ENCODE peak calls at places on chromosomes 7 and 10, in six cellular contexts. N, X, W, J, H and F are unnamed samples.

GRCh38 chr10:23702977-23703414 is 264.1 kb downstream of the OTUD1 start:
- ATAC-seq in X (peak; percentile 82), N (peak; percentile 99), H (peak; percentile 81), J (peak; percentile 98), W (peak; percentile 98), F (peak; percentile 58)

GRCh38 chr7:54179321-54180029 is 362.7 kb upstream of the VSTM2A start:
- ATAC-seq in H (no peak), W (no peak), N (no peak), X (no peak), J (no peak), F (no peak)

GRCh38 chr10:26491934-26492333 is 53.8 kb downstream of the APBB1IP start:
- ATAC-seq in H (no peak), N (no peak), X (no peak), J (no peak), W (no peak), F (peak; percentile 54)

GRCh38 chr10:130686680-130687300 is 550.6 kb downstream of the GLRX3 start:
- ATAC-seq in H (peak; percentile 55), N (peak; percentile 47), X (no peak), J (peak; percentile 81), W (no peak), F (no peak)

GRCh38 chr10:59622320-59622901 is 87.2 kb downstream of the SLC16A9 start:
- ATAC-seq in W (peak; percentile 71), H (peak; percentile 89), J (peak; percentile 89), X (peak; percentile 60), N (peak; percentile 80), F (no peak)

GRCh38 chr7:25636168-25636567 is 407.9 kb upstream of the NPVF start:
- ATAC-seq in W (no peak), N (no peak), H (no peak), J (no peak), X (no peak), F (no peak)

GRCh38 chr10:132500781-132501415 is 36.7 kb upstream of the INPP5A start:
- ATAC-seq in W (no peak), X (no peak), H (no peak), N (no peak), J (no peak), F (no peak)

GRCh38 chr10:80538481-80539185 is 931 bp downstream of the SH2D4B start:
- ATAC-seq in H (no peak), W (no peak), X (no peak), N (no peak), J (no peak), F (no peak)

GRCh38 chr10:103746598-103746997 is 108.8 kb downstream of the SH3PXD2A start:
- ATAC-seq in J (no peak), N (no peak), W (no peak), X (no peak), H (no peak), F (no peak)

DNA sequence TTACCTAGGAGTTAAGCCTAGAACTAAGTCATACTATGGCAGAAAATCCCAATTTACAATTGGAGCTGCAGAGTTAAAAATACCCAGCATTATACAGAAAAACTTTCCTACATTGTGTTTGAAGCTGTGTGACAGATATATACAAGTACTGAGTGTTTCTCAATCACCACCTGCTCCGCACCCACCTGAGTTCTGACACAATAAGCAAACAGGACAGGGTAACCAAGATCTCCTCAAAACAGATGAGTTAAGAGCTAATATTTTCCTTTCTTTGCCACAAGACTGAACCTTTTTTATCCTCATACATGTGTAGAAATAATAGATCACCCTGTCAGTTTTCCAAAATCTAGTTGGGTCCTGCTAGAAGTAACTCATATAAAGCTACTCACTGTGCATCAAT is 186.3 kb downstream of the DOCK4 start:
- ATAC-seq in W (no peak), X (no peak), J (peak; percentile 69), H (no peak), N (no peak), F (no peak)
- TF ChIP-seq POLR2AphosphoS5 in W (no peak), X (no peak), J (no peak), H (no peak), N (no peak), F (no peak)

DNA sequence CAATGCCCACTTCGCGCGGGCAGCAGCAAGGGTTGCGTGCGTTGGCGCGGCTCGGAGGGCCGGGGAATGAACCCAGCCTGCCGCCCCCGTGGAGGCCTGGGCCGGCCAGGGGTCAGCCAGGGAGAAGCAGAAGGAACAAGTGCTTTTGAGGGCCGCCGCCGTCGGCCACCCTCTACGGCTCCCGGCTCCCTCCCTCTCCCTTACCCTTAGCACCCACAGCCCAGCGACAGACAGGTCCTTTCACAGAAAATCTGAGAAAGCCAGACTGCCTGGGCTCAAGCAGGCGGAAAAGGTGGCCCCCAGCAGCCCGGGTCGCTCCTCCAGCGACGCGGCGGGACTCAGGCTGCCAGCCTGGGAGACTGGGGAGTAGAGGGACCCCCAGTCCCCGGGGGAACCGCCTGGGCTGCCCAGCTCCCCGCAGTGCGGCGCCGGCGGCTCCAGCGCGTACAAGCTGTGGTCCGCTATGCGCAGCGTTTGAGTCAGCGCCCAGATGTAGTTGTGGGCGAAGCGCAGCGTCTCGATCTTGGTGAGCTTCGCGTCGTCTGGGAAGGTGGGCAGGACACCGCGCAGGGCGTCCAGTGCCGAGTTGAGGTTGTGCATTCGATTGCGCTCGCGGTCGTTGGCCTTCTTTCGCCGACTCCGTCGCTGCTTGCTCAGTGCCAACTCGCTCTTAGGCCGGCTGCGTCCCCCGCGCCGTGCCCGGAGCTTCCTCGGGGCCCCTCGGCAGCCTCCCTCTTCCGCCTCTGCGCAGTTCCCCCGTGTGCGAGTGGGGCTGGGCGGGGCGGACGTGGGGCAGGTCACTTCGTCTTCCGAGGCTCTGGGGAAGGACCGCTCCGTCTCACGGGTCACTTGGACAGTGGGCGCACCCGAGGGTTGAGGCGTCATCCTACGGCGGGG is 815 bp downstream of the NEUROG3 start:
- ATAC-seq in W (peak; percentile 17), N (no peak), X (no peak), J (no peak), H (no peak), F (no peak)
- TF ChIP-seq POLR2A in W (no peak), N (no peak), X (no peak), J (no peak), H (no peak), F (no peak)

GRCh38 chr7:95246935-95247370 is 77.4 kb downstream of the PON1 start:
- ATAC-seq in X (no peak), J (peak; percentile 80), N (peak; percentile 86), H (peak; percentile 89), W (peak; percentile 91), F (peak; percentile 57)
- H3K4me3 ChIP-seq in X (no peak overlapping the region), J (no peak overlapping the region), N (no peak overlapping the region), H (no peak overlapping the region), W (no peak overlapping the region), F (no peak overlapping the region)

DNA sequence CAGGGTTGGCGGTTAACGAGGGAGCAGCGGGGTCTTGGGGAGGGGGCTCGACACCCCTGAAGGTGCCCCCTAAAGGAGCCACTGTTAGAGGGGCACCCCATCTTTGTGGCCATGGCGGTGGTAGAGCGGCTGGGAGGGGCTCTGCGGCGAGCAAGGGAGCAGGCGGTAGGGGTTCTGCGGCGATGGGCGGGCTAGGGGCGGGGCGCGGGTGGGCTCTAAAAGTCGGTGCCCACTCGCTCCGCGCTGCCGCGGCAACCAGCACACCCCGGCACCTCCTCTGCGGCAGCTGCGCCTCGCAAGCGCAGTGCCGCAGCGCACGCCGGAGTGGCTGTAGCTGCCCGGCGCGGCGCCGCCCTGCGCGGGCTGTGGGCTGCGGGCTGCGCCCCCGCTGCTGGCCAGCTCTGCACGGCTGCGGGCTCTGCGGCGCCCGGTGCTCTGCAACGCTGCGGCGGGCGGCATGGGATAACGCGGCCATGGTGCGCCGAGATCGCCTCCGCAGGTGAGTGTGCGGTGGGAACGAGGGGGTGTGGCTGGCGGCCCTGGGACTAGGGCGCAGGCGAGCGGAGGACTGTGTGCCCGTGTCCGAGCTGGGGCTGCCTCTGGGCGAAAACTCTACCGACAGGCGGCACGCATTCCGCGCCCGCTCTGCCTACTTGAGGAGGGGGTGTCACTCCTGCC is at the start of gene MEST:
- ATAC-seq in N (no peak), W (peak; percentile 50), H (no peak), J (no peak), X (no peak), F (no peak)
- TF ChIP-seq POLR2AphosphoS5 in N (no peak), W (no peak), H (no peak), J (no peak), X (no peak), F (no peak)

GRCh38 chr7:5423272-5423843 is at the start of gene TNRC18:
- ATAC-seq in J (no peak), N (no peak), X (no peak), W (peak; percentile 4), H (peak; percentile 2), F (peak; percentile 0)
- TF ChIP-seq POLR2A in J (no peak), N (no peak), X (peak; percentile 46), W (no peak), H (no peak), F (peak; percentile 65)

GRCh38 chr10:111440501-111440900 is 363.7 kb downstream of the ADRA2A start:
- ATAC-seq in N (no peak), X (no peak), W (no peak), J (no peak), H (no peak), F (no peak)
- H3K4me3 ChIP-seq in N (no peak overlapping the region), X (no peak overlapping the region), W (no peak overlapping the region), J (no peak overlapping the region), H (no peak overlapping the region), F (no peak overlapping the region)

GRCh38 chr10:97197030-97197500 is 11.3 kb upstream of the SLIT1 start:
- ATAC-seq in N (no peak), X (no peak), H (no peak), J (no peak), W (no peak), F (no peak)

GRCh38 chr10:97195654-97196212 is 10.0 kb upstream of the SLIT1 start:
- ATAC-seq in J (peak; percentile 44), X (no peak), N (peak; percentile 36), W (no peak), H (no peak), F (no peak)

GRCh38 chr10:97192952-97193435 is 7.2 kb upstream of the SLIT1 start:
- ATAC-seq in J (no peak), N (no peak), H (no peak), W (no peak), X (no peak), F (no peak)

GRCh38 chr10:97200616-97201015 is 14.9 kb upstream of the SLIT1 start:
- ATAC-seq in X (no peak), H (no peak), W (peak; percentile 75), J (no peak), N (no peak), F (no peak)

GRCh38 chr10:97196213-97197029 is 10.7 kb upstream of the SLIT1 start:
- ATAC-seq in X (peak; percentile 56), W (peak; percentile 91), H (peak; percentile 95), J (peak; percentile 82), N (peak; percentile 90), F (peak; percentile 70)
- TF ChIP-seq POLR2AphosphoS5 in X (no peak), W (no peak), H (no peak), J (no peak), N (no peak), F (no peak)